ENCODE peak calls at places on chromosome 20, in seven cellular contexts. M is CD8-positive, alpha-beta memory T cell; A is CD4-positive, CD25-positive, alpha-beta regulatory T cell; W is BE2C; T is right cardiac atrium; J is left ventricle myocardium inferior; H is fibroblast of lung. B is an unnamed sample. For H3K9me3, the result is how much of the 10 kb centered on the place peaks cover.

GRCh38 chr20:50957798-50958732 is at the start of gene DPM1:
- DNase-seq in A (peak), T (peak), J (peak), H (peak), W (peak), M (peak), B (peak)

GRCh38 chr20:51382986-51383821 is 159.3 kb downstream of the NFATC2 start:
- DNase-seq in A (no peak), W (no peak), M (no peak), J (no peak), H (no peak), T (no peak), B (no peak)

GRCh38 chr20:50151034-50151743 is 2.3 kb downstream of the PEDS1 start:
- DNase-seq in W (no peak), M (no peak), A (no peak), J (no peak), T (no peak), H (no peak), B (no peak)

GRCh38 chr20:44069203-44069931 is 117.6 kb downstream of the JPH2 start:
- DNase-seq in J (no peak), W (no peak), H (no peak), T (no peak), M (peak), A (peak), B (peak)

GRCh38 chr20:52923123-52923543 is 49.0 kb upstream of the TSHZ2 start:
- DNase-seq in W (no peak), M (no peak), H (peak), J (no peak), T (no peak), A (no peak), B (no peak)

GRCh38 chr20:46350201-46350985 is 42.1 kb upstream of the CDH22 start:
- DNase-seq in A (no peak), W (peak), J (no peak), H (peak), M (no peak), T (no peak), B (no peak)

GRCh38 chr20:46371656-46372055 is 34.8 kb downstream of the ELMO2 start:
- DNase-seq in M (no peak), T (no peak), J (no peak), H (no peak), A (no peak), W (no peak), B (no peak)

GRCh38 chr20:13009682-13010406 is 1.1 kb downstream of the SPTLC3 start:
- DNase-seq in T (no peak), A (no peak), J (no peak), H (peak), M (no peak), W (no peak), B (no peak)

GRCh38 chr20:59624401-59624800 is 20.1 kb downstream of the PHACTR3 start:
- DNase-seq in J (no peak), H (no peak), W (no peak), T (no peak), A (no peak), M (no peak), B (no peak)

GRCh38 chr20:57911512-57912226 is 201.9 kb upstream of the PMEPA1 start:
- DNase-seq in H (no peak), A (no peak), W (no peak), J (no peak), T (no peak), M (no peak), B (no peak)

GRCh38 chr20:59028812-59029211 is 3.3 kb downstream of the ATP5F1E start:
- DNase-seq in A (no peak), J (no peak), H (no peak), W (no peak), T (no peak), M (no peak), B (no peak)

GRCh38 chr20:2578430-2579192 is 42.2 kb downstream of the TMC2 start:
- DNase-seq in J (no peak), M (no peak), W (peak), H (no peak), A (no peak), T (no peak), B (no peak)

GRCh38 chr20:35341366-35342028 is 49.3 kb upstream of the FAM83C start:
- DNase-seq in W (no peak), A (no peak), T (no peak), J (no peak), M (no peak), H (peak), B (no peak)

GRCh38 chr20:53961527-53961926 is 108.9 kb downstream of the BCAS1 start:
- DNase-seq in H (no peak), T (no peak), M (no peak), J (no peak), A (no peak), W (no peak), B (no peak)

GRCh38 chr20:401682-402495 is 6.2 kb upstream of the RBCK1 start:
- DNase-seq in T (no peak), H (peak), W (no peak), J (no peak), A (no peak), M (no peak), B (no peak)

GRCh38 chr20:24502184-24502583 is 32.8 kb downstream of the SYNDIG1 start:
- DNase-seq in J (no peak), T (peak), H (peak), A (no peak), M (no peak), W (peak), B (no peak)

GRCh38 chr20:58707770-58708169 is 15.2 kb downstream of the NPEPL1 start:
- DNase-seq in A (no peak), W (no peak), T (no peak), M (no peak), J (peak), H (no peak), B (no peak)

DNA sequence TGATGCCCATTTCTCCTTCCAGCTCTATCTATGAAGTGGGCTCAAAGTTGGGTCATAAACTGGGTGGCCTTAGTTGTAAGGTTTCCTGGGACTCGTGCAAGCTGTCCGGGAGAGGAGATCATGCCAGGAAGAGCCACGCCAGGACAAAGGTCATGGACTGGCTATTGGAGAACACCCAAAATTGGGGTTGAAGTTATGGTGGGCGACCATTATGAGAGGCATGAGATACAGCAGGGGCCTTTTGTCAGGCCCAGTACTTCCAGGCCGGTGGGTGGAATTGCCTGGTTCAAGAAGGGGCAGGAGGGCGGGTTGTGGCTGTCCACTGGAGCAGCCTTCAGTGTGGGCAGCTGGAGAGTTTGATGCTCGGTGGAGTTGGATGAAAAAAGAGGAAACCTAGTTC is 225.1 kb upstream of the SSTR4 start:
- DNase-seq in W (no peak), M (no peak), J (no peak), T (no peak), H (no peak), A (no peak), B (no peak)
- H3K9me3 ChIP-seq in W (under half), M (under half), J (under half), T (under half), H (under half), A (under half), B (under half)

GRCh38 chr20:10318625-10319024 is 100.0 kb downstream of the SNAP25 start:
- DNase-seq in J (no peak), W (no peak), A (no peak), T (no peak), H (no peak), M (no peak), B (no peak)
- H3K9me3 ChIP-seq in J (under half), W (under half), A (under half), T (under half), H (under half), M (under half), B (under half)

DNA sequence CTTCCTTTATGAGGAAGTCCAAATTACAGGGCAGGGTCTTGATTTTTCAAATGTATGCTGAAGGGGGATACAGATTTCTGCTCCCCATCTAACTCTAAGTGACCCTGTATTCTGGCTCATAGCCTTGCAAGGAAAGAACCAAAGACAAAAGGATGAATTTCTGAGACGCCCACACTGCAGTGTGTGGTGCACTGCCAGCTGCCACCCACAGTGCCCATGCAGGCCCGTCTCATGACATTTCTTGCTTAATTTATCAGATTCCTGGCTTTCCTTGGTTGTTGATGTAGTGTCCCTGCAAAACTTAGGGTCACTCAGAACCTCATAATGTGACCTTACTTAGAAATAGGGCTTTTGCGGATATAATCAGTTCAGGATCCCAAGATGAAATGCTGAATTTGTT is 68.0 kb downstream of the CBLN4 start:
- DNase-seq in M (no peak), J (no peak), H (no peak), A (no peak), T (no peak), W (no peak), B (no peak)
- H3K9me3 ChIP-seq in M (under half), J (under half), H (under half), A (under half), T (under half), W (under half), B (under half)

GRCh38 chr20:21499641-21500040 is 14.2 kb downstream of the NKX2-2 start:
- DNase-seq in H (no peak), M (no peak), J (no peak), A (no peak), T (no peak), W (no peak), B (no peak)

GRCh38 chr20:21496452-21496851 is 17.4 kb downstream of the NKX2-2 start:
- DNase-seq in H (peak), J (no peak), T (no peak), W (no peak), A (no peak), M (no peak), B (no peak)

GRCh38 chr20:21501184-21501583 is 12.7 kb downstream of the NKX2-2 start:
- DNase-seq in T (no peak), H (no peak), J (no peak), A (no peak), M (no peak), W (no peak), B (no peak)

GRCh38 chr20:21500599-21500998 is 13.3 kb downstream of the NKX2-2 start:
- DNase-seq in W (no peak), A (no peak), J (no peak), H (no peak), T (no peak), M (no peak), B (no peak)

DNA sequence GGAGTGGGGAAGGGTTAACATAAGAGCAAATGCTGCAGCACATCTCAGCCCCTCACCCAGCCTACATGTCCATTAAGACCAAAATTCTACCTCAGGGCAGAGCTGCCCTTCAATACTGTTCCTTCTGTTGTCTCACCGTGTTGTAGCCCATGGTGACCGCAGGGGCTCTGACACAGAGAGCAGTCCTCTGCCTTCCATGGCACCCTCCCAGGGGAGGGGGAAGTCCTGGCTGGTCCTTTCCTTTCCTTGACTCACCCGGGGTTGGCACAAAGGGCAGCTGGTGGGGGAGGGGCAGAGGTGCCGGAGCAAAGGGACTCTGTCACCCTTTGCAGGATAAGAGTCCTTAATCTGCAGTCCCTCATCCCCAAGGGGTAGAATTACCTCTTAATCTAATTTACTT is 15.2 kb downstream of the NKX2-2 start:
- DNase-seq in A (no peak), W (no peak), M (no peak), H (no peak), J (no peak), T (no peak), B (no peak)
- H3K9me3 ChIP-seq in A (under half), W (under half), M (under half), H (under half), J (under half), T (under half), B (under half)

GRCh38 chr20:41587523-41587922 is 30.7 kb downstream of the CHD6 start:
- DNase-seq in H (peak), T (no peak), M (no peak), A (no peak), W (no peak), J (no peak), B (no peak)
- H3K9me3 ChIP-seq in H (under half), T (under half), M (under half), A (under half), W (under half), J (under half), B (under half)

GRCh38 chr20:15835811-15836210 is 737.4 kb downstream of the KIF16B start:
- DNase-seq in A (no peak), H (no peak), M (no peak), W (peak), J (no peak), T (no peak), B (no peak)
- H3K9me3 ChIP-seq in A (under half), H (under half), M (under half), W (under half), J (under half), T (under half), B (under half)

DNA sequence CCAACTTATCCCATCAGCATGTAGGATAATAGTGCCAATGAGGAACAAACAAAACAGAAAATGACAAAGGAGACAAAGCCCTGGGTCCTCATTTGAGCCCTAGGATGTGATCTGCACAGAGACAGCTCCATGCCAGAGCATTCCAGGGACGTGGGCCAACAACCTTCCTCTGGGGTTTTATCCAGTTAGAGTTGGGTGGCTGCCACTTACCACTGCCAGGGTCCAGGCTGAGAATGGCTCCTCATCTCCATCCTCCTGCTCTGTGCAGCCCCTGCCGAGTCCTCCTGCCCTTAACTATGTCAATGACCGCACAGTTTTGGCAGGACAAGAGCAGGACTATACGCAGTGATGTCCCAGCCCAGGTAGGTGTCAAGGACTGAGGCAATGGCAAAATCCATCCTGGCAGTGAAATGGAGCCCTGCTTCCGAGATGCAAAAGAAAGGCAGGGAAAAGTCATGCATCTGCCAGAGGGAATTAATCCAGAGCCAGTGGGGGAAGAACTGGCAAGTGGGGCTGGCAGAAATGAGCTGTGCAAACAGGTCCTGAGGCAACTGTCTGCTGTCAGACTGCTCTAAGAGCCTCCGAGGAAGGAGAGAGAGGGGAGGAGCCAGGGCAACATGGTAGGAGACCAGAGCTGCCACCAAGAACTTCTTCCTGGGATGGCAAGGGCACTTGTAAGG is 449.4 kb downstream of the PTPRT start:
- DNase-seq in W (no peak), A (no peak), H (no peak), M (no peak), J (peak), T (peak), B (no peak)
- H3K9me3 ChIP-seq in W (under half), A (under half), H (under half), M (under half), J (under half), T (under half), B (under half)

DNA sequence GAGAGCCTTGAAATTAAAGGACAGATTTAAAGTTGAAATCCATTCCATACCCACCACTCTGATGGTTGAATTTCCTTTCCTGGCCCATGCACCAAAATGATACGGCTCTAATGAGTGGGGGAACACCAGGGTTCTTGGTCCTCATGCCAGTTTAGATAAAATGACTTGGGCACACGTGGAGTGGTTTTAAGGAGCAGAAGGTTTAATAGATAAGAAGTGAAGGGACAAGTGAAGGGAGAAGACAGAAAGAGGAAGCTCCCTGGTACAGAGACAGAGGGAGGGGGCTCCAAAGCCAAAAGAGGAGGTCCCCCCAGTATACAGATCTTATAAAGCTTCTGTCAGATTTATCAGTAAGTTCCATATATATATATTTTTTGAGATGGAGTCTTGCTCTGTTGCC is 22.7 kb downstream of the NCOA3 start:
- DNase-seq in T (no peak), J (no peak), M (no peak), H (no peak), A (no peak), W (no peak), B (no peak)
- H3K9me3 ChIP-seq in T (under half), J (under half), M (under half), H (under half), A (under half), W (under half), B (under half)

GRCh38 chr20:61965606-61966491 is 99.8 kb downstream of the TAF4 start:
- DNase-seq in M (no peak), A (no peak), T (no peak), W (peak), H (no peak), J (no peak), B (no peak)
- H3K9me3 ChIP-seq in M (under half), A (under half), T (under half), W (under half), H (under half), J (under half), B (under half)